ENCODE peak calls at places on chromosomes 13 and 19, in eight cellular contexts. W is stomach, M is tibial nerve, J is psoas muscle, D is NT2/D1, X is right atrium auricular region, Z is PC-9, G is aorta. Q is an unnamed sample.

GRCh38 chr19:55578031-55578760 is 2.5 kb downstream of the ZNF579 start:
- DNase-seq in W (no peak), M (no peak), D (no peak), G (no peak), X (no peak), J (no peak), Z (no peak), Q (no peak)

GRCh38 chr19:42283248-42284065 is 14.4 kb downstream of the CIC start:
- DNase-seq in Z (peak; percentile 71), G (peak; percentile 98), D (peak; percentile 77), J (peak; percentile 97), X (peak; percentile 97), W (peak; percentile 98), M (peak; percentile 97), Q (peak; percentile 95)

GRCh38 chr19:16416996-16417395 is 54.8 kb downstream of the EPS15L1 start:
- DNase-seq in Z (peak; percentile 12), J (no peak), X (no peak), D (no peak), M (no peak), W (no peak), G (no peak), Q (no peak)

GRCh38 chr19:46426035-46426505 is 2.7 kb downstream of the PNMA8C start:
- DNase-seq in X (no peak), J (no peak), G (no peak), Z (no peak), W (no peak), D (no peak), M (no peak), Q (no peak)

GRCh38 chr13:60335531-60335930 is 61.5 kb upstream of the TDRD3 start:
- DNase-seq in Z (no peak), G (no peak), X (no peak), D (no peak), M (no peak), W (no peak), J (no peak), Q (peak; percentile 16)

GRCh38 chr13:24306632-24307031 is 2.7 kb upstream of the C1QTNF9 start:
- DNase-seq in M (no peak), X (no peak), G (no peak), D (no peak), Z (peak; percentile 82), W (no peak), J (no peak), Q (no peak)

GRCh38 chr13:81986308-81986707 is 1645.4 kb upstream of the SPRY2 start:
- DNase-seq in X (no peak), D (peak; percentile 18), G (no peak), Z (no peak), W (no peak), J (no peak), M (no peak), Q (no peak)

GRCh38 chr19:12126707-12127106 is 13.4 kb downstream of the ZNF20 start:
- DNase-seq in D (no peak), M (no peak), Z (no peak), G (no peak), X (no peak), J (no peak), W (no peak), Q (no peak)

GRCh38 chr19:39126593-39127187 is 1.1 kb downstream of the PAK4 start:
- DNase-seq in J (no peak), Z (peak; percentile 46), G (no peak), W (peak; percentile 86), M (no peak), X (no peak), D (no peak), Q (no peak)

GRCh38 chr13:62320129-62320724 is 904.6 kb upstream of the PCDH20 start:
- DNase-seq in G (no peak), M (no peak), D (no peak), Z (no peak), W (no peak), X (no peak), J (no peak), Q (peak; percentile 0)

GRCh38 chr13:48014359-48014758 is 13.3 kb upstream of the SUCLA2 start:
- DNase-seq in W (no peak), X (no peak), M (no peak), D (no peak), Z (no peak), J (no peak), G (no peak), Q (no peak)

GRCh38 chr19:4711211-4711610 is 12.4 kb downstream of the DPP9 start:
- DNase-seq in X (no peak), M (no peak), J (no peak), W (no peak), D (no peak), Z (no peak), G (no peak), Q (no peak)

GRCh38 chr13:109610517-109610916 is 175.9 kb downstream of the IRS2 start:
- DNase-seq in D (no peak), G (no peak), X (no peak), W (peak; percentile 48), M (no peak), J (no peak), Z (peak; percentile 26), Q (peak; percentile 37)

GRCh38 chr13:60282708-60283107 is 114.3 kb upstream of the TDRD3 start:
- DNase-seq in G (no peak), X (no peak), D (no peak), W (no peak), J (no peak), Z (no peak), M (no peak), Q (no peak)

GRCh38 chr19:38434549-38435051 is 1.1 kb downstream of the RYR1 start:
- DNase-seq in Z (no peak), G (no peak), J (peak; percentile 85), M (no peak), D (no peak), W (no peak), X (no peak), Q (no peak)

GRCh38 chr19:1566392-1567115 is 1.6 kb downstream of the MEX3D start:
- DNase-seq in Z (no peak), G (peak; percentile 87), D (peak; percentile 63), W (peak; percentile 71), X (peak; percentile 82), M (peak; percentile 51), J (peak; percentile 62), Q (no peak)

GRCh38 chr19:49145485-49146407 is 9.4 kb downstream of the HRC start:
- DNase-seq in M (peak; percentile 64), G (peak; percentile 94), J (peak; percentile 83), D (peak; percentile 84), W (peak; percentile 87), Z (no peak), X (peak; percentile 91), Q (peak; percentile 71)

DNA sequence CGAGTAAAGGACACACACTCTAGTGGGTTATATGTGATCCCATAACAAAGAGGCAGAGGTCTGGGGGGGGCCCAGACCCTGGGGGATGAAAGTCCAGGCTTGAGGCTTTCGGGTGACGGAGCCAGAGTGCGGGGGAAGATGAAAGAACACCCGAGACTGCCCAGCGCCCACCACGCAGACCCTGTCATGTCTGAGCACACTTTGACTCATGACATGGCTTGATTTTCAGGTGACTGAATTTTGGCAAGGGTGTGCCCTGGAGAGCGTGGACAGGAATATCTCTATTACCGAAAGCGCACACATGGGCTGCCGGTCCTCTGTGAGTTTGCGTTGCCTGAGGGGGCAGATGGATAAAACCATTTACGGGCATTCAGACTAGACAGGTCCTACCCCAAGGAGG is 192.0 kb upstream of the SOX1 start:
- DNase-seq in J (no peak), Z (no peak), M (no peak), D (no peak), X (peak; percentile 18), W (no peak), G (no peak), Q (no peak)
- H3K27me3 ChIP-seq in J (no peaks in the 10 kb centered on the region), Z (peaks cover 85% of the 10 kb centered on the region), M (no peaks in the 10 kb centered on the region), D (no peaks in the 10 kb centered on the region), X (no peaks in the 10 kb centered on the region), W (peaks cover under 1% of the 10 kb centered on the region), G (no peaks in the 10 kb centered on the region), Q (no peaks in the 10 kb centered on the region)

GRCh38 chr13:98141509-98141908 is 1.4 kb upstream of the FARP1 start:
- DNase-seq in G (no peak), X (no peak), J (no peak), W (no peak), M (no peak), Z (no peak), D (no peak), Q (no peak)
- H3K4me3 ChIP-seq in G (no peak overlapping the region), X (no peak overlapping the region), J (no peak overlapping the region), W (no peak overlapping the region), M (no peak overlapping the region), Z (no peak overlapping the region), D (no peak overlapping the region), Q (no peak overlapping the region)

DNA sequence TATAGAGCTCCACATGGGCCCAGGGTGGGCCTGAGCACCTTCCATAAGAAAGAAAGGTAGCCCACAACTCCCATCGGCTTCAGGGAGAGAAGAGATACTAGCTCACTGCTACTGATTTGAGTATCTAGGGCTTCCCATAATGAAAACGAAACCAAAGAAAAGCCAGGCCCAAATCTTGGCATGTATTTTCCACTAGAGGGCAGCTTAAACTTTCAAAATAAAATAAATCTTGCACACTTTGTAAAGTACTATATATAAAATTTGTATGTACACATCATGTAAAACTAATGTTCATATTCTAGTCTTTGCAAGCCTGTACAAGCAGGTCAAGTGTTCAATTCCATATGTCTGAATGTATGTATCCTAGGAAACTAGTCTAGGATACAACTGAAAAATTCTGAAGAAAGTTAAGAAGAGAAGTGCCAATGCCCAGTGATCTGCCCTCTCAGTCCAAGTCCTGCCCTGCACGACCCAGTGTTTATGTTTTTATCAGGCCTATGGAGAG is 475.9 kb downstream of the UQCRFS1 start:
- DNase-seq in J (no peak), X (no peak), Z (no peak), D (no peak), G (no peak), W (no peak), M (no peak), Q (peak; percentile 35)
- H3K4me1 ChIP-seq in J (no peaks in the 10 kb centered on the region), X (peaks cover 18% of the 10 kb centered on the region), Z (no peaks in the 10 kb centered on the region), D (no peaks in the 10 kb centered on the region), G (no peaks in the 10 kb centered on the region), W (no peaks in the 10 kb centered on the region), M (no peaks in the 10 kb centered on the region), Q (no peaks in the 10 kb centered on the region)

GRCh38 chr19:35184267-35184666 is 29.7 kb downstream of the FXYD5 start:
- DNase-seq in W (no peak), Z (no peak), J (no peak), D (no peak), G (no peak), X (no peak), M (no peak), Q (no peak)
- H3K27me3 ChIP-seq in W (no peaks in the 10 kb centered on the region), Z (no peaks in the 10 kb centered on the region), J (no peaks in the 10 kb centered on the region), D (no peaks in the 10 kb centered on the region), G (no peaks in the 10 kb centered on the region), X (no peaks in the 10 kb centered on the region), M (no peaks in the 10 kb centered on the region), Q (no peaks in the 10 kb centered on the region)

DNA sequence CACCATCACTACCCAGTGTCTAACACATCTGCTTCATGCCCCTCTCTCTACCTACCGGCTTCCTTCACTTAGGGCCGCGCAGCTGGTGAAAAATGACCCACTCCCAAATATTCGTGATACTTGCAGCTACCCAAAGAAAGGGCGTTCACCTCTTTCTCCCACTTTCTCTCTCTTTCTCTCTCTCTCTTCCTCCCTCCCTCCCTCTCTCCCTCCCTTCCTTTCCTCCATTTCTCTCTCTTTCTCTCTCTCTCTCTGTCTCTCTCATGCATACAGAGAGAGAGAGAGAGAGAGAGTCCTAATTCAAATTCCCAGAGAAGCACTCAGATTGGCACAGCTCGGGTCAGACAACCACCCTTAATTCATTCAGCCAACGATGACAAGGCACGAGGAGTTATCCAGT is 27.7 kb upstream of the POP4 start:
- DNase-seq in Z (no peak), J (no peak), W (no peak), M (no peak), D (no peak), G (no peak), X (no peak), Q (no peak)
- H3K4me3 ChIP-seq in Z (no peak overlapping the region), J (no peak overlapping the region), W (no peak overlapping the region), M (no peak overlapping the region), D (no peak overlapping the region), G (no peak overlapping the region), X (no peak overlapping the region), Q (no peak overlapping the region)

Q was measured in CD4-positive, CD25-positive, alpha-beta regulatory T cell.